ENCODE peak calls at places on chromosomes 12 and 14, in four cellular contexts. One of them, this sample, is unnamed.

GRCh38 chr12:3002636-3003035 is 43.4 kb downstream of the TEAD4 start:
- DNase-seq in stomach: no peak
- DNase-seq in breast epithelium: no peak
- DNase-seq in prostate gland: no peak
- DNase-seq in this sample: no peak

GRCh38 chr14:47720281-47720680 is 44.9 kb upstream of the MDGA2 start:
- DNase-seq in prostate gland: no peak
- DNase-seq in stomach: no peak
- DNase-seq in breast epithelium: no peak
- DNase-seq in this sample: no peak

GRCh38 chr12:532908-533565 is 73.3 kb downstream of the B4GALNT3 start:
- DNase-seq in stomach: no peak
- DNase-seq in breast epithelium: no peak
- DNase-seq in prostate gland: no peak
- DNase-seq in this sample: no peak

GRCh38 chr14:74501135-74501614 is 7.6 kb downstream of the ISCA2 start:
- DNase-seq in prostate gland: peak
- DNase-seq in stomach: peak
- DNase-seq in breast epithelium: peak
- DNase-seq in this sample: no peak

GRCh38 chr12:89351489-89352241 is 636 bp downstream of the DUSP6 start:
- DNase-seq in breast epithelium: no peak
- DNase-seq in stomach: peak
- DNase-seq in prostate gland: peak
- DNase-seq in this sample: no peak

GRCh38 chr14:60095781-60096450 is 4.2 kb downstream of the PCNX4 start:
- DNase-seq in stomach: no peak
- DNase-seq in breast epithelium: no peak
- DNase-seq in prostate gland: no peak
- DNase-seq in this sample: no peak

GRCh38 chr14:102848830-102849521 is 71.7 kb downstream of the TRAF3 start:
- DNase-seq in prostate gland: no peak
- DNase-seq in stomach: peak
- DNase-seq in breast epithelium: no peak
- DNase-seq in this sample: no peak

GRCh38 chr14:73059326-73059725 is 992 bp downstream of the RBM25 start:
- DNase-seq in prostate gland: no peak
- DNase-seq in breast epithelium: no peak
- DNase-seq in stomach: no peak
- DNase-seq in this sample: no peak

GRCh38 chr14:91088585-91088984 is 25.3 kb upstream of the DGLUCY start:
- DNase-seq in stomach: peak
- DNase-seq in prostate gland: no peak
- DNase-seq in breast epithelium: no peak
- DNase-seq in this sample: no peak

GRCh38 chr12:84874825-84875139 is 37.8 kb downstream of the SLC6A15 start:
- DNase-seq in stomach: no peak
- DNase-seq in prostate gland: no peak
- DNase-seq in breast epithelium: no peak
- DNase-seq in this sample: no peak

GRCh38 chr14:82806426-82806825 is 1272.8 kb upstream of the SEL1L start:
- DNase-seq in prostate gland: no peak
- DNase-seq in stomach: no peak
- DNase-seq in breast epithelium: no peak
- DNase-seq in this sample: no peak

GRCh38 chr12:42056130-42056529 is 88.5 kb downstream of the GXYLT1 start:
- DNase-seq in prostate gland: no peak
- DNase-seq in breast epithelium: no peak
- DNase-seq in stomach: no peak
- DNase-seq in this sample: no peak

GRCh38 chr12:68805592-68806120 is 2.3 kb upstream of the MDM2 start:
- DNase-seq in breast epithelium: no peak
- DNase-seq in prostate gland: no peak
- DNase-seq in stomach: no peak
- DNase-seq in this sample: no peak

GRCh38 chr12:33205986-33206385 is 233.6 kb downstream of the SYT10 start:
- DNase-seq in stomach: no peak
- DNase-seq in breast epithelium: no peak
- DNase-seq in prostate gland: no peak
- DNase-seq in this sample: no peak

GRCh38 chr14:67541448-67542387 is 8.6 kb downstream of the PLEKHH1 start:
- DNase-seq in breast epithelium: no peak
- DNase-seq in stomach: peak
- DNase-seq in prostate gland: no peak
- DNase-seq in this sample: no peak

GRCh38 chr12:59699408-59700144 is 103.7 kb downstream of the SLC16A7 start:
- DNase-seq in breast epithelium: no peak
- DNase-seq in stomach: no peak
- DNase-seq in prostate gland: no peak
- DNase-seq in this sample: no peak

GRCh38 chr12:56682323-56682722 is 5.8 kb downstream of the PTGES3 start:
- DNase-seq in stomach: peak
- DNase-seq in breast epithelium: no peak
- DNase-seq in prostate gland: no peak
- DNase-seq in this sample: no peak

GRCh38 chr12:130186631-130187269 is 24.5 kb downstream of the FZD10 start:
- DNase-seq in stomach: no peak
- DNase-seq in prostate gland: no peak
- DNase-seq in breast epithelium: no peak
- DNase-seq in this sample: peak

GRCh38 chr12:105601158-105601557 is 270.7 kb downstream of the C12orf75 start:
- DNase-seq in stomach: no peak
- DNase-seq in prostate gland: no peak
- DNase-seq in breast epithelium: no peak
- DNase-seq in this sample: no peak

GRCh38 chr12:13179159-13180074 is 17.1 kb upstream of the EMP1 start:
- DNase-seq in prostate gland: peak
- DNase-seq in stomach: peak
- DNase-seq in breast epithelium: peak
- DNase-seq in this sample: peak

GRCh38 chr14:102737402-102738372 is 39.6 kb upstream of the TRAF3 start:
- DNase-seq in stomach: no peak
- DNase-seq in prostate gland: no peak
- DNase-seq in breast epithelium: no peak
- DNase-seq in this sample: no peak

GRCh38 chr12:95553202-95553943 is 2.1 kb upstream of the USP44 start:
- DNase-seq in prostate gland: no peak
- DNase-seq in breast epithelium: no peak
- DNase-seq in stomach: no peak
- DNase-seq in this sample: no peak

GRCh38 chr14:55071870-55072640 is 20.6 kb downstream of the MAPK1IP1L start:
- DNase-seq in stomach: no peak
- DNase-seq in breast epithelium: peak
- DNase-seq in prostate gland: no peak
- DNase-seq in this sample: no peak

GRCh38 chr14:75993567-75994041 is 8.0 kb downstream of the IFT43 start:
- DNase-seq in prostate gland: no peak
- DNase-seq in breast epithelium: no peak
- DNase-seq in stomach: no peak
- DNase-seq in this sample: peak

GRCh38 chr14:52464175-52464574 is 88.1 kb downstream of the TXNDC16 start:
- DNase-seq in prostate gland: no peak
- DNase-seq in stomach: no peak
- DNase-seq in breast epithelium: no peak
- DNase-seq in this sample: no peak

GRCh38 chr12:51368640-51369517 is 22.3 kb downstream of the GALNT6 start:
- DNase-seq in prostate gland: peak
- DNase-seq in breast epithelium: no peak
- DNase-seq in stomach: peak
- DNase-seq in this sample: no peak

GRCh38 chr14:38958589-38958988 is 144.4 kb downstream of the SEC23A start:
- DNase-seq in breast epithelium: no peak
- DNase-seq in stomach: no peak
- DNase-seq in prostate gland: no peak
- DNase-seq in this sample: no peak

GRCh38 chr14:51168220-51168613 is 71.8 kb upstream of the TMX1 start:
- DNase-seq in prostate gland: no peak
- DNase-seq in stomach: no peak
- DNase-seq in breast epithelium: no peak
- DNase-seq in this sample: no peak

GRCh38 chr12:114361545-114361944 is 44.4 kb downstream of the TBX5 start:
- DNase-seq in breast epithelium: no peak
- DNase-seq in stomach: no peak
- DNase-seq in prostate gland: no peak
- DNase-seq in this sample: no peak

DNA sequence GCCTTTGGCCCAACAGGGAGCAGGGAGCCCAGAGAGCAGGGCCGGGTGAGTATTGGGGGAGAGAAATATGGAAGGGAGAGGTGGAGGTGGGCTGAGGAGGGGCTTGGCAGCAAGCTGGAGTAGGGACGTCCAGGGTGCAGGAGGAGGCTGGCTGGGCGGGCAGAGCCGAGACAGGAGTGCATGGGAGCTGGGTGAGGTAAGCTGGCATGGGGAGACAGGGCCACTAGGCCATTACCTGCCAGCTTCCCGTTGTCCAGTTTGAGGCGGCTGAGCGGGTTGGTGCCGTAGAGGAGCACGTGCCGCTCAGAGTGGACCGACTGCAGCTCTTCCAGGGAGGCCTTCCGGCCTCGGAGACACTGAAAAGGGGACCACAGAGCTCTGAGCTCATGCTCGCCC is 18.3 kb downstream of the SLC48A1 start:
- DNase-seq in stomach: no peak
- DNase-seq in prostate gland: no peak
- DNase-seq in breast epithelium: no peak
- DNase-seq in this sample: no peak
- H3K27ac ChIP-seq in stomach: no peak
- H3K27ac ChIP-seq in prostate gland: no peak
- H3K27ac ChIP-seq in breast epithelium: no peak
- H3K27ac ChIP-seq in this sample: no peak

DNA sequence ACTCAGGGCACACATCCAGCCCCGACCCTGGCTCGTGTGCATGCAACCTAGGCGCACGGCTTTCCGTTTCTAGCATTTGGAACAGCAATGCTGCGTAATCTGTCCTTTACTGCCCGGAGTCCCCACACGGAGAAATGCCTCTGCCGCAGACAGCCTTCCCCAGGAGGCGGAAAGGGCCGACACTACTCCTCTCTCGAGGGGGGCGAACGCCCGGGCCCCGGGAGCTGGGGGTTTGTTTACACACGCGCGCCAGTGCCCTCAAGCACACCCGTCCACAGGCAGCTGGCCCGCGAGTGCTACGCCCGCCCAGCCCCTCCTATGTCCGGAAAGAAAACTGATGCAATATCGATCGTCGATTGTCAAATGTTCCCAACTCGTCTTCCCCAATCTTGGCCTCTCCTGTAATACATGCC is 849 bp downstream of the SLC38A2 start:
- DNase-seq in prostate gland: peak
- DNase-seq in breast epithelium: peak
- DNase-seq in stomach: peak
- DNase-seq in this sample: no peak
- TF ChIP-seq POLR2A in prostate gland: no peak
- TF ChIP-seq POLR2A in breast epithelium: no peak
- TF ChIP-seq POLR2A in stomach: no peak
- TF ChIP-seq POLR2A in this sample: peak

GRCh38 chr14:32367501-32367900 is 38.4 kb downstream of the AKAP6 start:
- DNase-seq in breast epithelium: no peak
- DNase-seq in stomach: no peak
- DNase-seq in prostate gland: no peak
- DNase-seq in this sample: no peak

GRCh38 chr14:32366995-32367394 is 37.9 kb downstream of the AKAP6 start:
- DNase-seq in prostate gland: no peak
- DNase-seq in stomach: no peak
- DNase-seq in breast epithelium: no peak
- DNase-seq in this sample: no peak

GRCh38 chr14:32368107-32368506 is 39.0 kb downstream of the AKAP6 start:
- DNase-seq in prostate gland: no peak
- DNase-seq in stomach: no peak
- DNase-seq in breast epithelium: no peak
- DNase-seq in this sample: no peak

GRCh38 chr14:32364941-32365340 is 35.8 kb downstream of the AKAP6 start:
- DNase-seq in breast epithelium: no peak
- DNase-seq in stomach: no peak
- DNase-seq in prostate gland: no peak
- DNase-seq in this sample: no peak

GRCh38 chr14:32366256-32366655 is 37.2 kb downstream of the AKAP6 start:
- DNase-seq in stomach: no peak
- DNase-seq in prostate gland: peak
- DNase-seq in breast epithelium: no peak
- DNase-seq in this sample: no peak
- TF ChIP-seq POLR2AphosphoS5 in stomach: no peak
- TF ChIP-seq POLR2AphosphoS5 in prostate gland: peak
- TF ChIP-seq POLR2AphosphoS5 in breast epithelium: no peak
- TF ChIP-seq POLR2AphosphoS5 in this sample: no peak

GRCh38 chr12:47754126-47754525 is 4.6 kb downstream of the RAPGEF3 start:
- DNase-seq in breast epithelium: no peak
- DNase-seq in prostate gland: no peak
- DNase-seq in stomach: no peak
- DNase-seq in this sample: no peak
- H3K27ac ChIP-seq in breast epithelium: peak
- H3K27ac ChIP-seq in prostate gland: peak
- H3K27ac ChIP-seq in stomach: peak
- H3K27ac ChIP-seq in this sample: peak

GRCh38 chr12:121128908-121129704 is 3.6 kb upstream of the P2RX7 start:
- DNase-seq in stomach: peak
- DNase-seq in breast epithelium: peak
- DNase-seq in prostate gland: peak
- DNase-seq in this sample: peak
- TF ChIP-seq POLR2A in stomach: no peak
- TF ChIP-seq POLR2A in breast epithelium: no peak
- TF ChIP-seq POLR2A in prostate gland: no peak
- TF ChIP-seq POLR2A in this sample: no peak

DNA sequence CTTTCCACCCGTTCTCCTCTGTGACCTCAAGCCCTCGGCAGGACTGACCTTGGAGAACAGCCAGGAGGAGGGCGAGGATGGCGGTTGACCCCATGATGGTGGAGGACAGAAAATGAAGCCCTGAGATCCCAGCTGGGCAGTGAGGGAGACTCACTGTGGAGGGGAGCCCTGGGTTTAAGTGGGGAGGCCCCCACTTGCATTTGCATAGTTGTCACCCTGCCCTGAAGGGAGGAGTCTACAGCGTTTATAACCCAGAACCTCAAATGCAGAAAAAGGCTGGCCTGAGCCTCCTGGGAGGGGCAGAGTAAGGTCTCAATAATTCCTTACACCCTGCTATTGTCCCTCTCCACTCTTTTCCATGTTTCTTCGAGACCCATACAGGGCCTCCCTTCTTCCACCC is 1052.7 kb downstream of the TMEM121 start:
- DNase-seq in breast epithelium: no peak
- DNase-seq in stomach: no peak
- DNase-seq in prostate gland: no peak
- DNase-seq in this sample: no peak
- TF ChIP-seq POLR2AphosphoS5 in breast epithelium: no peak
- TF ChIP-seq POLR2AphosphoS5 in stomach: no peak
- TF ChIP-seq POLR2AphosphoS5 in prostate gland: no peak
- TF ChIP-seq POLR2AphosphoS5 in this sample: no peak

GRCh38 chr12:76153616-76154015 is 69.1 kb upstream of the NAP1L1 start:
- DNase-seq in prostate gland: no peak
- DNase-seq in breast epithelium: no peak
- DNase-seq in stomach: no peak
- DNase-seq in this sample: no peak
- H3K27ac ChIP-seq in prostate gland: no peak
- H3K27ac ChIP-seq in breast epithelium: no peak
- H3K27ac ChIP-seq in stomach: no peak
- H3K27ac ChIP-seq in this sample: no peak